ENCODE peak calls at places on chromosomes 12 and 14, in five cellular contexts. I is amniotic stem cell, T is NB4, M is WTC11, E is Karpas-422. B is an unnamed sample.

GRCh38 chr14:37594916-37595808 is at the start of the genes FOXA1 and TTC6:
- DNase-seq in I (no peak), T (peak), M (peak), E (no peak), B (no peak)

GRCh38 chr14:101858791-101859537 is 97.5 kb downstream of the PPP2R5C start:
- DNase-seq in I (no peak), T (no peak), M (no peak), E (no peak), B (no peak)

GRCh38 chr12:120542166-120542565 is 8.0 kb downstream of the RNF10 start:
- DNase-seq in I (no peak), T (no peak), M (no peak), E (no peak), B (no peak)

GRCh38 chr12:6118891-6119568 is 5.4 kb downstream of the VWF start:
- DNase-seq in I (no peak), T (no peak), M (no peak), E (no peak), B (no peak)

GRCh38 chr14:65840118-65840751 is 427.7 kb downstream of the FUT8 start:
- DNase-seq in I (no peak), T (no peak), M (no peak), E (no peak), B (peak)

GRCh38 chr12:88417531-88417930 is 162.7 kb downstream of the KITLG start:
- DNase-seq in I (no peak), T (no peak), M (no peak), E (no peak), B (peak)

GRCh38 chr12:108609535-108610335 is 11.9 kb upstream of the TMEM119 start:
- DNase-seq in I (peak), T (peak), M (no peak), E (no peak), B (no peak)

GRCh38 chr14:92655372-92655771 is 93.1 kb downstream of the LGMN start:
- DNase-seq in I (no peak), T (no peak), M (no peak), E (no peak), B (no peak)

GRCh38 chr14:100900837-100901390 is 2.6 kb downstream of the RTL1 start:
- DNase-seq in I (no peak), T (peak), M (peak), E (peak), B (no peak)

GRCh38 chr12:111636209-111636928 is 37.3 kb upstream of the ATXN2 start:
- DNase-seq in I (peak), T (peak), M (peak), E (no peak), B (no peak)

GRCh38 chr14:94676495-94677238 is 64.5 kb downstream of the SERPINA3 start:
- DNase-seq in I (no peak), T (no peak), M (no peak), E (no peak), B (no peak)

GRCh38 chr14:56590535-56590951 is 10.9 kb downstream of the TMEM260 start:
- DNase-seq in I (no peak), T (no peak), M (peak), E (no peak), B (no peak)

GRCh38 chr14:106294324-106294723 is 767.9 kb downstream of the TMEM121 start:
- DNase-seq in I (no peak), T (no peak), M (no peak), E (no peak), B (no peak)

B was measured in LNCaP clone FGC.